ENCODE peak calls at places on chromosomes 7 and 10, in seven cellular contexts. K is PC-3, I is GM23338, T is hepatocyte, V is HCT116, E is neural progenitor cell, X is MM.1S. G is an unnamed sample.

GRCh38 chr7:137885623-137886022 is 38.8 kb upstream of the DGKI start:
- DNase-seq in K (no peak), I (peak), T (no peak), E (no peak), V (no peak), X (no peak), G (no peak)

GRCh38 chr7:25763461-25763860 is 388.5 kb upstream of the NFE2L3 start:
- DNase-seq in E (no peak), V (no peak), T (no peak), X (no peak), I (no peak), K (no peak), G (no peak)

GRCh38 chr10:3806603-3807002 is 21.6 kb upstream of the KLF6 start:
- DNase-seq in V (no peak), T (peak), X (no peak), K (peak), E (no peak), I (no peak), G (peak)

GRCh38 chr10:99709480-99710229 is 22.3 kb downstream of the COX15 start:
- DNase-seq in X (no peak), T (no peak), E (peak), V (no peak), I (peak), K (no peak), G (peak)

GRCh38 chr10:126844406-126844805 is 60.8 kb upstream of the DOCK1 start:
- DNase-seq in T (peak), K (no peak), E (no peak), X (no peak), V (no peak), I (no peak), G (peak)

GRCh38 chr10:49277973-49278372 is 21.0 kb upstream of the C10orf71 start:
- DNase-seq in V (no peak), E (no peak), K (no peak), T (no peak), X (no peak), I (no peak), G (no peak)

GRCh38 chr7:27186450-27187157 is 1.6 kb upstream of the HOXA11 start:
- DNase-seq in K (no peak), E (no peak), I (no peak), T (no peak), X (no peak), V (no peak), G (no peak)

GRCh38 chr10:80452688-80453391 is 1.3 kb upstream of the TSPAN14 start:
- DNase-seq in V (no peak), I (no peak), T (no peak), E (no peak), K (no peak), X (no peak), G (no peak)

GRCh38 chr7:133703547-133703946 is 423.6 kb upstream of the LRGUK start:
- DNase-seq in I (no peak), E (no peak), K (no peak), V (no peak), X (no peak), T (no peak), G (peak)

GRCh38 chr10:24886281-24886680 is 66.1 kb downstream of the PRTFDC1 start:
- DNase-seq in E (no peak), K (peak), I (no peak), X (no peak), T (no peak), V (no peak), G (no peak)

GRCh38 chr7:15783971-15784693 is 97.6 kb upstream of the MEOX2 start:
- DNase-seq in E (peak), T (no peak), K (no peak), X (peak), I (peak), V (no peak), G (no peak)

GRCh38 chr10:101718681-101719275 is 23.8 kb upstream of the FBXW4 start:
- DNase-seq in I (no peak), T (no peak), K (no peak), X (no peak), V (no peak), E (no peak), G (no peak)

GRCh38 chr7:155955367-155955635 is 143.0 kb upstream of the SHH start:
- DNase-seq in V (no peak), T (no peak), X (no peak), E (no peak), K (no peak), I (no peak), G (no peak)

GRCh38 chr10:10067644-10068043 is 950.0 kb upstream of the CELF2 start:
- DNase-seq in V (no peak), I (no peak), X (no peak), K (no peak), T (no peak), E (no peak), G (no peak)

GRCh38 chr7:151743481-151743983 is 133.4 kb downstream of the PRKAG2 start:
- DNase-seq in I (no peak), X (no peak), K (no peak), E (no peak), T (no peak), V (no peak), G (no peak)

GRCh38 chr10:79502561-79503309 is 9.6 kb upstream of the EIF5AL1 start:
- DNase-seq in K (peak), I (peak), E (peak), V (no peak), X (no peak), T (peak), G (no peak)

GRCh38 chr7:114793155-114793849 is 128.6 kb upstream of the MDFIC start:
- DNase-seq in X (no peak), E (no peak), K (no peak), T (no peak), V (no peak), I (no peak), G (no peak)

GRCh38 chr10:102208311-102209035 is 17.6 kb upstream of the ELOVL3 start:
- DNase-seq in K (no peak), X (no peak), V (no peak), E (no peak), T (no peak), I (no peak), G (no peak)

GRCh38 chr7:106283501-106283830 is 1.3 kb downstream of the NAMPT start:
- DNase-seq in K (no peak), X (no peak), E (no peak), V (no peak), T (no peak), I (no peak), G (no peak)

GRCh38 chr10:86170255-86171153 is 196.1 kb downstream of the GRID1 start:
- DNase-seq in K (no peak), I (no peak), X (no peak), E (no peak), T (no peak), V (no peak), G (no peak)

GRCh38 chr7:127350586-127350985 is 41.9 kb downstream of the ZNF800 start:
- DNase-seq in K (no peak), E (no peak), I (no peak), V (no peak), T (no peak), X (no peak), G (no peak)

GRCh38 chr10:23630880-23631279 is 192.0 kb downstream of the OTUD1 start:
- DNase-seq in V (no peak), X (no peak), I (peak), E (peak), K (no peak), T (no peak), G (peak)

GRCh38 chr7:93016085-93016471 is 101.7 kb downstream of the SAMD9 start:
- DNase-seq in X (no peak), K (no peak), V (no peak), E (no peak), T (peak), I (no peak), G (peak)

GRCh38 chr10:119468542-119469324 is 73.8 kb downstream of the RGS10 start:
- DNase-seq in K (no peak), X (no peak), E (no peak), I (no peak), T (no peak), V (no peak), G (no peak)

GRCh38 chr7:27303021-27303420 is 60.4 kb downstream of the EVX1 start:
- DNase-seq in T (peak), I (no peak), K (no peak), X (no peak), V (no peak), E (no peak), G (peak)

GRCh38 chr10:80458263-80458625 is 4.1 kb downstream of the TSPAN14 start:
- DNase-seq in K (no peak), I (no peak), V (no peak), T (no peak), E (no peak), X (no peak), G (no peak)

GRCh38 chr7:158019726-158020705 is 567.6 kb downstream of the PTPRN2 start:
- DNase-seq in V (no peak), K (no peak), X (no peak), I (no peak), E (no peak), T (no peak), G (no peak)
- TF ChIP-seq EZH2 in V (no peak), K (no peak), X (no peak), I (no peak), E (no peak), T (no peak), G (no peak)

GRCh38 chr10:95328013-95328412 is 37.2 kb upstream of the PDLIM1 start:
- DNase-seq in V (no peak), X (no peak), K (no peak), T (no peak), E (no peak), I (no peak), G (peak)

GRCh38 chr10:95329296-95329695 is 38.5 kb upstream of the PDLIM1 start:
- DNase-seq in V (no peak), E (no peak), I (no peak), K (peak), T (no peak), X (no peak), G (no peak)

GRCh38 chr10:95325863-95326262 is 35.1 kb upstream of the PDLIM1 start:
- DNase-seq in X (no peak), I (no peak), T (no peak), E (no peak), V (no peak), K (no peak), G (no peak)

GRCh38 chr10:95326396-95326795 is 35.6 kb upstream of the PDLIM1 start:
- DNase-seq in K (no peak), T (no peak), I (no peak), V (no peak), E (no peak), X (no peak), G (no peak)

DNA sequence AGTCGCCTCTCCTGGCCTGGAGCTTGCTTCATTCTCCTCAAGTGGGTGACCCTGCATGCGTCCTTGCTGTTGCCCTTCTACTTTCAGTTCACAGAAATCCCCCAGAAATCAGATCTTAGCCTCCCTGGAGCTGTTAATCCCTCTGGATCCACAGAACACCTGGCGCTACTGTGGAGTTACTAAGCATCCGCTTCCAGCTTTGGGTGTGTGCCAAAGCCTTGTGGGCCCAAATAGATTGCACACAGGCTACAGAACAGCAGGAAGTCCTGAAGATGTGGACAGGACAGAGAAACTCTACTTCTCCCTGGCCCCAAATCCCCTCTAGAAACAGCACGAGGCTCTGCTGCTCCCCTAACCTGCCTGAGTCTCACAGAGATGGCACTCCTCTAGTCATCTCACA is 36.6 kb upstream of the PDLIM1 start:
- DNase-seq in V (no peak), K (peak), I (no peak), X (no peak), T (peak), E (peak), G (no peak)
- TF ChIP-seq EZH2phosphoT487 in V (no peak), K (no peak), I (no peak), X (no peak), T (no peak), E (no peak), G (no peak)

GRCh38 chr10:120503695-120504094 is 46.7 kb downstream of the PLPP4 start:
- DNase-seq in T (peak), K (peak), I (no peak), E (no peak), V (no peak), X (no peak), G (no peak)
- H2AFZ ChIP-seq in T (no peak), K (no peak), I (no peak), E (no peak), V (no peak), X (no peak), G (no peak)

DNA sequence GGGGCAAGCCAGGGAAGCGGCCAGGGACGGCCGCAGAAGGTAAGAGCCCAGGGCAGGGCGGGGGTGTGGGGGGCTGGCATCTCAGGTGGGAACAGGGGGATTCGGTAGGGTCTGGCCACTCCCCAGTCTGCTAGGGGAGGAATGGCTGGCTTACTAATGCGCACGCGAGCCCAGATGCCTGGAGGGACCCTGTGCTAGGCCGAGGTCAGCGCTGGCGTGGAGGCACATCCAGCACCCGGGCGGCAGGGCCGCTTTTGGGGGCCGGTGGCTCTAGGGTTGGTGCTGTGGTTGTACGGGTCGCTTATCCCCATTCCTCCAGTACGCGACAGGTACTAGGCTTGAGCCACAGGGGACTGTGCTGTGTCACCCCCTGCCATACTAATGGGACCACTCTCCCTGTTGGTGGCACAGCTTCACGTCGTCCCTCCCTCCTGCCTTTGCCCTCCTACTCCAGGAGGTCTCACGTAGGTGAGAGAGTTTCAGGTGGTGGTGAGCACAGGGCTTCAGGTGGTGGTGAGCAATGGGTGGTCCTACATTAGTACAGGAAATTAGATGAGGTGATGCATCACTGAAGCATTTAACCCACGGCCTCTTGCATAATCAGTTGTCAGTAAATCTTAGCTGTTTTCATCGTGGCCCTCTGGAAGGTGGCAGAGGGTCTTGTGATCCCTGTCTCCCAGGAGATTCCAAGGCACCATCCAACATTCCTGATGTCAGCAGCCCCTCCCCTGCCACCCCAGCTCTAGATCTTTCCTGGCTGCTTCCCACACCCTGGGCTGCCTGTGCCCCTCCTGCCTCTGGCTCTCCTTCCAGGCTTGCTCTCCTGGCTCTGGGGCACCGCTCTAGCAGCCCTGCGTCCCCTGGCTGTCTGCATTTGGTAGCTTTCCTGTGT is 981 bp downstream of the AEBP1 start:
- DNase-seq in T (peak), K (no peak), V (no peak), E (peak), X (no peak), I (peak), G (peak)
- TF ChIP-seq EZH2 in T (no peak), K (no peak), V (no peak), E (no peak), X (no peak), I (no peak), G (no peak)